ENCODE peak calls at places on chromosomes 3 and 15, in four cellular contexts. S, X, V and H are unnamed samples.

GRCh38 chr3:126349611-126350501 is 7.4 kb downstream of the KLF15 start:
- DNase-seq in S (peak), X (no peak), V (no peak), H (no peak)

GRCh38 chr15:87287156-87287555 is 969.4 kb downstream of the NTRK3 start:
- DNase-seq in S (no peak), X (no peak), V (peak), H (no peak)

GRCh38 chr15:55791576-55792400 is 48.8 kb upstream of the PRTG start:
- DNase-seq in S (no peak), X (no peak), V (peak), H (no peak)

GRCh38 chr15:65824031-65824743 is 32.1 kb upstream of the DENND4A start:
- DNase-seq in S (peak), X (peak), V (peak), H (peak)

GRCh38 chr3:8574040-8574669 is 70.4 kb downstream of the SSUH2 start:
- DNase-seq in S (no peak), X (no peak), V (no peak), H (no peak)

GRCh38 chr3:126270145-126270811 is 86.9 kb downstream of the KLF15 start:
- DNase-seq in S (peak), X (no peak), V (no peak), H (peak)

GRCh38 chr3:151144756-151145155 is 58.3 kb downstream of the GPR171 start:
- DNase-seq in S (no peak), X (no peak), V (no peak), H (no peak)

GRCh38 chr3:161213644-161214043 is 7.5 kb upstream of the NMD3 start:
- DNase-seq in S (no peak), X (no peak), V (no peak), H (no peak)

GRCh38 chr3:51953445-51953844 is 1.7 kb upstream of the GPR62 start:
- DNase-seq in S (no peak), X (no peak), V (peak), H (no peak)

GRCh38 chr15:83320831-83321230 is 36.4 kb upstream of the BNC1 start:
- DNase-seq in S (no peak), X (no peak), V (no peak), H (no peak)

GRCh38 chr3:158935846-158936245 is 134.0 kb downstream of the MFSD1 start:
- DNase-seq in S (no peak), X (no peak), V (no peak), H (no peak)

GRCh38 chr15:88020806-88021205 is 235.7 kb downstream of the NTRK3 start:
- DNase-seq in S (no peak), X (no peak), V (no peak), H (no peak)

GRCh38 chr15:28984421-28985375 is 98.9 kb downstream of the APBA2 start:
- DNase-seq in S (no peak), X (no peak), V (no peak), H (peak)

GRCh38 chr3:129625071-129625874 is 18.8 kb upstream of the PLXND1 start:
- DNase-seq in S (no peak), X (no peak), V (no peak), H (no peak)

GRCh38 chr3:112038863-112039262 is 4.3 kb downstream of the TMPRSS7 start:
- DNase-seq in S (peak), X (no peak), V (peak), H (no peak)

GRCh38 chr3:34405159-34405558 is 606.7 kb downstream of the PDCD6IP start:
- DNase-seq in S (no peak), X (no peak), V (no peak), H (no peak)

GRCh38 chr3:138367912-138368311 is 19.5 kb downstream of the MRAS start:
- DNase-seq in S (peak), X (no peak), V (no peak), H (no peak)

GRCh38 chr3:4976109-4976508 is 3.1 kb upstream of the BHLHE40 start:
- DNase-seq in S (peak), X (peak), V (no peak), H (peak)

GRCh38 chr3:77475545-77475944 is 435.6 kb downstream of the ROBO2 start:
- DNase-seq in S (no peak), X (no peak), V (no peak), H (no peak)

GRCh38 chr15:71262599-71262998 is 147.3 kb downstream of the THSD4 start:
- DNase-seq in S (no peak), X (no peak), V (no peak), H (no peak)

GRCh38 chr3:192597511-192597910 is 129.8 kb downstream of the FGF12 start:
- DNase-seq in S (no peak), X (no peak), V (peak), H (no peak)

GRCh38 chr3:130601662-130602061 is 84.7 kb downstream of the COL6A6 start:
- DNase-seq in S (no peak), X (no peak), V (no peak), H (no peak)

GRCh38 chr3:149648525-149648924 is 9.3 kb downstream of the WWTR1 start:
- DNase-seq in S (peak), X (no peak), V (no peak), H (no peak)

GRCh38 chr15:45857295-45857694 is 222.5 kb downstream of the SQOR start:
- DNase-seq in S (no peak), X (no peak), V (no peak), H (no peak)

GRCh38 chr3:126287536-126288181 is 69.5 kb downstream of the KLF15 start:
- DNase-seq in S (peak), X (peak), V (no peak), H (peak)

GRCh38 chr3:185843126-185843525 is 18.3 kb upstream of the IGF2BP2 start:
- DNase-seq in S (no peak), X (no peak), V (no peak), H (no peak)

GRCh38 chr3:133853925-133854227 is 41.8 kb downstream of the RAB6B start:
- DNase-seq in S (no peak), X (no peak), V (no peak), H (no peak)

GRCh38 chr3:98136631-98137030 is 6.1 kb downstream of the OR5H1 start:
- DNase-seq in S (no peak), X (no peak), V (no peak), H (no peak)

GRCh38 chr15:63156086-63156707 is 1.1 kb downstream of the RPS27L start:
- DNase-seq in S (no peak), X (no peak), V (no peak), H (no peak)

GRCh38 chr3:67109651-67110204 is 111.6 kb downstream of the KBTBD8 start:
- DNase-seq in S (no peak), X (peak), V (no peak), H (no peak)

GRCh38 chr15:58528197-58528870 is 96.5 kb downstream of the LIPC start:
- DNase-seq in S (peak), X (no peak), V (peak), H (no peak)

GRCh38 chr3:129688310-129688895 is 81.9 kb upstream of the PLXND1 start:
- DNase-seq in S (peak), X (no peak), V (no peak), H (peak)

GRCh38 chr3:152671998-152672649 is 162.8 kb upstream of the P2RY1 start:
- DNase-seq in S (no peak), X (no peak), V (no peak), H (no peak)

GRCh38 chr3:126181398-126181725 is 976 bp upstream of the ALDH1L1 start:
- DNase-seq in S (peak), X (no peak), V (peak), H (no peak)

DNA sequence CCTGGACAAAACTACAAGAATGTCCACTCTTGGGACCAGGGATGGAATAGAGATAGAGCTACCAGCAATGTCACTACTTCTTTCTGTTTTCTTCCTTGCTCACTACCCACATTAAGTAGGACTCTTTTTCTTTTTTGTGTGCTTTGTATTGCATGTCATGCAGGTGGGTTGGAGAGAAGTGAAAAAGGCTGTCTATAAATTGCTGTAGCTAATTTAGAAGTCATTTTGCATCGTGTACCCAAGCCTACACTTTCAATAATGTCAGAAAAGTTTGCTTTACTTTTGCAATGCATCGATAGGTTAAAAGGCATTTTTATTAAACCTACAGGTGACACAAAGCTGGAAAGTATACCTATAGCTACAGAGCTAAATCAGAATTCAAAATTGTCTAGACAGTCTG is 58.9 kb downstream of the GTF2E1 start:
- DNase-seq in S (no peak), X (no peak), V (no peak), H (no peak)
- H3K27ac ChIP-seq in S (no peak), X (no peak), V (no peak), H (no peak)

DNA sequence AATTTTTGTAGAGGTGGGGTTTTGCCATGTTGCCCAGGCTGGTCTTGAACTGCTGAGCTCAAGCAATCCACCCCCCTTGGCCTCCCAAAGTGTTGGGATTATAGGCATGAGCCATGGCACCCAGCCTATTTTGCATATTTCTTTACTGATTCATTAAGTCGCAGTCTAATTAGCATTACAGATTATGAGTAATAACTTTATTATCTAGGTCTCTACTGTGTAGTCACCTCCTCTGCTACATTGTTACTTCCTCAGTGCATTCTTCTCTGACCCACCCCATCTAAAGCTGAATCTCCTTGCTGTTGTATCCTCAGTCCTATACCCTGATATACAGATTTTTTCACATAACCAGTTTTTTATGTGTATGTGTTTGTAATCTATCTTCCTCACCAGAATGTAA is 61.7 kb downstream of the TFDP2 start:
- DNase-seq in S (no peak), X (peak), V (no peak), H (no peak)
- H3K27ac ChIP-seq in S (no peak), X (peak), V (no peak), H (no peak)

GRCh38 chr3:123583563-123583962 is 1.3 kb downstream of the HACD2 start:
- DNase-seq in S (no peak), X (no peak), V (no peak), H (no peak)
- H3K27ac ChIP-seq in S (no peak), X (no peak), V (peak), H (no peak)

GRCh38 chr15:96338772-96339661 is 8.5 kb downstream of the NR2F2 start:
- DNase-seq in S (peak), X (no peak), V (no peak), H (no peak)
- H3K27ac ChIP-seq in S (peak), X (no peak), V (peak), H (peak)

GRCh38 chr3:194054941-194055340 is 81.0 kb upstream of the HES1 start:
- DNase-seq in S (no peak), X (no peak), V (no peak), H (no peak)

GRCh38 chr3:194056731-194057415 is 79.1 kb upstream of the HES1 start:
- DNase-seq in S (no peak), X (no peak), V (peak), H (no peak)

GRCh38 chr3:194054540-194054939 is 81.4 kb upstream of the HES1 start:
- DNase-seq in S (no peak), X (no peak), V (no peak), H (no peak)

GRCh38 chr3:194058189-194058571 is 77.8 kb upstream of the HES1 start:
- DNase-seq in S (peak), X (no peak), V (no peak), H (peak)

GRCh38 chr3:194057570-194058188 is 78.3 kb upstream of the HES1 start:
- DNase-seq in S (no peak), X (no peak), V (no peak), H (no peak)
- H3K27ac ChIP-seq in S (no peak), X (no peak), V (no peak), H (no peak)

GRCh38 chr15:89835190-89835564 is 20.5 kb upstream of the ANPEP start:
- DNase-seq in S (no peak), X (no peak), V (no peak), H (no peak)
- H3K27ac ChIP-seq in S (no peak), X (no peak), V (peak), H (no peak)

DNA sequence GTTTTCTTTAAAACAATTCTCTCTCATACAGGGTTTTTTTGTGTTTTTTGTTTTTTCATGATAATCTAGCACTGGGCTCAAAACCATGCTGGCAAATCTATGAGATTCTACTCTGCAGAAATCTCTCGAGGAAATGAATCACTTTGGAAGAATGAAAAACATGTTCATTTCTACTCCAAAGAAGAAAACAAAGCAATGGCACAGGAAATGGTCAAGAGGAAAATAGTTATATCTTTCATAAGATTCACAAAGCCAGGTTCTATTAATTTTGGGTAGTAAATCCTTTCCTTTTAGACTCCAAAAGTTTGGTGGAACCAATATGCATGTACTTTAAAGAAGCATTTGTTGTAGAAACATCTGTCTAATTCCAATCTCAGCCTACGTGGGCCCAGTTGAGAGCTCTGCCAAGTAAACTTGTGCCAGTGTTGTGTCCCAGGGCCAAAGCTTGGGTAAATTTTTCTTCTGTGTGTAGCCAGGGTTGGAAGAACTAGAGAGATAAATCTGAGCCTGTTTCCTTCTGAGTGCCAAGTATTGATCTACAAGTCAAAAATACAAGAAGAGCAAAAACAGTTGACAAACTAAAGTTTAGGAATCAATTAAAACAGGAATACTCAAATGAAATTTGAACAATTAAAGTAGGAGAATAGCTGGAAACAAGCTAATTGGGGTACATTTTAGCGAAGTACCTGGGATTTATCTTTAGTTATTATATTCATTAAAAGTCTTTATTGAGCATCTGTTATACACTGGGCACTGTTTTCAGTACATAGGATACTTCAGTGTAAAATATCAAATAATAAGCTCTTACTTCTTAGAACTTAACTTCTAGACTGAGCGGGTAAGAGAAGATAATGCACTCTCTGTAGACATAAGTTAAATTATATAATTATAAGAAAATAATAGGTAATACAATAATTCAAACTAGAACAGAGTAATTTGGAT is 657.5 kb upstream of the NECTIN3 start:
- DNase-seq in S (peak), X (no peak), V (no peak), H (no peak)
- H3K27ac ChIP-seq in S (no peak), X (peak), V (no peak), H (no peak)

GRCh38 chr3:40232626-40233025 is 76.9 kb upstream of the EIF1B start:
- DNase-seq in S (no peak), X (no peak), V (no peak), H (no peak)

GRCh38 chr3:40229411-40229810 is 80.1 kb upstream of the EIF1B start:
- DNase-seq in S (peak), X (no peak), V (no peak), H (no peak)

GRCh38 chr3:40226636-40227035 is 82.9 kb upstream of the EIF1B start:
- DNase-seq in S (no peak), X (no peak), V (no peak), H (no peak)

GRCh38 chr3:40229963-40230362 is 79.5 kb upstream of the EIF1B start:
- DNase-seq in S (no peak), X (no peak), V (no peak), H (no peak)

GRCh38 chr3:40230382-40230781 is 79.1 kb upstream of the EIF1B start:
- DNase-seq in S (no peak), X (no peak), V (no peak), H (no peak)
- H3K27ac ChIP-seq in S (no peak), X (no peak), V (no peak), H (no peak)